ENCODE peak calls at places on chromosomes 13 and 19, in five cellular contexts. One of them, this sample, is unnamed.

GRCh38 chr19:49799271-49799797 is 13.8 kb downstream of the FUZ start:
- DNase-seq in heart right ventricle: no peak
- DNase-seq in GOT3: no peak
- DNase-seq in kidney epithelial cell: no peak
- DNase-seq in EH: no peak
- DNase-seq in this sample: no peak

GRCh38 chr13:59542303-59542702 is 621.4 kb downstream of the DIAPH3 start:
- DNase-seq in kidney epithelial cell: no peak
- DNase-seq in EH: peak
- DNase-seq in GOT3: no peak
- DNase-seq in heart right ventricle: no peak
- DNase-seq in this sample: no peak

GRCh38 chr13:83549671-83550070 is 332.6 kb downstream of the SLITRK1 start:
- DNase-seq in kidney epithelial cell: no peak
- DNase-seq in EH: no peak
- DNase-seq in GOT3: no peak
- DNase-seq in heart right ventricle: no peak
- DNase-seq in this sample: no peak

GRCh38 chr13:49996166-49996915 is 501 bp upstream of the TRIM13 start:
- DNase-seq in kidney epithelial cell: peak
- DNase-seq in EH: peak
- DNase-seq in heart right ventricle: peak
- DNase-seq in GOT3: peak
- DNase-seq in this sample: no peak

GRCh38 chr19:40524133-40524549 is 52.5 kb upstream of the SHKBP1 start:
- DNase-seq in GOT3: no peak
- DNase-seq in kidney epithelial cell: no peak
- DNase-seq in EH: no peak
- DNase-seq in heart right ventricle: no peak
- DNase-seq in this sample: no peak

GRCh38 chr13:48942131-48942530 is 33.6 kb upstream of the FNDC3A start:
- DNase-seq in EH: peak
- DNase-seq in GOT3: no peak
- DNase-seq in heart right ventricle: no peak
- DNase-seq in kidney epithelial cell: no peak
- DNase-seq in this sample: no peak

GRCh38 chr19:6333439-6333838 is at the start of gene ACER1:
- DNase-seq in EH: no peak
- DNase-seq in kidney epithelial cell: no peak
- DNase-seq in GOT3: no peak
- DNase-seq in heart right ventricle: no peak
- DNase-seq in this sample: no peak

GRCh38 chr13:110669036-110669435 is 36.9 kb downstream of the CARS2 start:
- DNase-seq in EH: no peak
- DNase-seq in kidney epithelial cell: no peak
- DNase-seq in heart right ventricle: no peak
- DNase-seq in GOT3: no peak
- DNase-seq in this sample: no peak

GRCh38 chr19:54180691-54181091 is 7.7 kb upstream of the TMC4 start:
- DNase-seq in EH: no peak
- DNase-seq in heart right ventricle: no peak
- DNase-seq in kidney epithelial cell: no peak
- DNase-seq in GOT3: no peak
- DNase-seq in this sample: no peak

GRCh38 chr19:5891938-5892771 is 11.4 kb downstream of the NDUFA11 start:
- DNase-seq in kidney epithelial cell: no peak
- DNase-seq in EH: peak
- DNase-seq in GOT3: no peak
- DNase-seq in heart right ventricle: no peak
- DNase-seq in this sample: no peak

GRCh38 chr13:29993716-29994488 is 143.5 kb upstream of the UBL3 start:
- DNase-seq in heart right ventricle: no peak
- DNase-seq in GOT3: no peak
- DNase-seq in kidney epithelial cell: peak
- DNase-seq in EH: peak
- DNase-seq in this sample: no peak

GRCh38 chr19:6999938-7000732 is 21.1 kb downstream of the MBD3L2B start:
- DNase-seq in EH: no peak
- DNase-seq in kidney epithelial cell: no peak
- DNase-seq in GOT3: no peak
- DNase-seq in heart right ventricle: no peak
- DNase-seq in this sample: no peak

GRCh38 chr19:17406039-17406886 is 833 bp upstream of the BST2 start:
- DNase-seq in kidney epithelial cell: no peak
- DNase-seq in EH: peak
- DNase-seq in GOT3: no peak
- DNase-seq in heart right ventricle: no peak
- DNase-seq in this sample: no peak

GRCh38 chr13:49938921-49939320 is 2.8 kb upstream of the SPRYD7 start:
- DNase-seq in GOT3: no peak
- DNase-seq in kidney epithelial cell: no peak
- DNase-seq in heart right ventricle: no peak
- DNase-seq in EH: no peak
- DNase-seq in this sample: no peak

GRCh38 chr13:113046066-113046882 is 59.3 kb upstream of the F7 start:
- DNase-seq in GOT3: no peak
- DNase-seq in kidney epithelial cell: no peak
- DNase-seq in EH: no peak
- DNase-seq in heart right ventricle: no peak
- DNase-seq in this sample: no peak

GRCh38 chr13:41802684-41803554 is 158.0 kb downstream of the VWA8 start:
- DNase-seq in kidney epithelial cell: peak
- DNase-seq in GOT3: no peak
- DNase-seq in heart right ventricle: no peak
- DNase-seq in EH: peak
- DNase-seq in this sample: peak

GRCh38 chr13:97445504-97446187 is 11.7 kb downstream of the RAP2A start:
- DNase-seq in heart right ventricle: no peak
- DNase-seq in EH: no peak
- DNase-seq in kidney epithelial cell: no peak
- DNase-seq in GOT3: no peak
- DNase-seq in this sample: no peak

GRCh38 chr19:47107201-47107952 is 6.2 kb downstream of the ZC3H4 start:
- DNase-seq in heart right ventricle: no peak
- DNase-seq in kidney epithelial cell: no peak
- DNase-seq in EH: peak
- DNase-seq in GOT3: no peak
- DNase-seq in this sample: no peak

GRCh38 chr13:113651511-113652403 is 6.2 kb downstream of the ATP4B start:
- DNase-seq in heart right ventricle: no peak
- DNase-seq in EH: no peak
- DNase-seq in kidney epithelial cell: no peak
- DNase-seq in GOT3: no peak
- DNase-seq in this sample: no peak

GRCh38 chr13:114096031-114096485 is 36.4 kb downstream of the RASA3 start:
- DNase-seq in EH: no peak
- DNase-seq in kidney epithelial cell: no peak
- DNase-seq in heart right ventricle: no peak
- DNase-seq in GOT3: no peak
- DNase-seq in this sample: no peak

GRCh38 chr13:79637086-79637763 is 156.3 kb downstream of the NDFIP2 start:
- DNase-seq in GOT3: no peak
- DNase-seq in kidney epithelial cell: no peak
- DNase-seq in heart right ventricle: peak
- DNase-seq in EH: no peak
- DNase-seq in this sample: no peak

GRCh38 chr19:47109541-47110375 is 3.8 kb downstream of the ZC3H4 start:
- DNase-seq in heart right ventricle: no peak
- DNase-seq in EH: peak
- DNase-seq in kidney epithelial cell: no peak
- DNase-seq in GOT3: no peak
- DNase-seq in this sample: no peak

GRCh38 chr13:94464771-94465170 is 14.7 kb downstream of the DCT start:
- DNase-seq in heart right ventricle: no peak
- DNase-seq in GOT3: no peak
- DNase-seq in kidney epithelial cell: no peak
- DNase-seq in EH: no peak
- DNase-seq in this sample: no peak

GRCh38 chr19:34350161-34350561 is 14.8 kb upstream of the GPI start:
- DNase-seq in kidney epithelial cell: no peak
- DNase-seq in EH: peak
- DNase-seq in heart right ventricle: no peak
- DNase-seq in GOT3: no peak
- DNase-seq in this sample: no peak

GRCh38 chr19:18489627-18490184 is 32.2 kb downstream of the ELL start:
- DNase-seq in heart right ventricle: no peak
- DNase-seq in EH: no peak
- DNase-seq in GOT3: no peak
- DNase-seq in kidney epithelial cell: no peak
- DNase-seq in this sample: no peak